ENCODE peak calls at places on chromosomes 5 and 9, in four cellular contexts. O is activated CD8-positive, alpha-beta memory T cell treated with anti-CD3 and anti-CD28 coated beads for 4 hours; V is left colon; K is RCC 7860. E is an unnamed sample.
A peak's percentile ranks its signal among the peaks of the same experiment; 100 is the strongest.

GRCh38 chr9:122991370-122991830 is 42.1 kb upstream of the GPR21 start:
- DNase-seq in O (no peak), K (peak; percentile 85), V (peak; percentile 13), E (peak; percentile 29)

GRCh38 chr9:136902259-136902821 is 16.0 kb downstream of the TRAF2 start:
- DNase-seq in O (peak; percentile 65), V (peak; percentile 88), K (peak; percentile 93), E (peak; percentile 93)

GRCh38 chr5:160167623-160168165 is 48.4 kb upstream of the PWWP2A start:
- DNase-seq in K (no peak), V (no peak), O (no peak), E (no peak)

GRCh38 chr5:175797521-175798038 is 73.8 kb upstream of the CPLX2 start:
- DNase-seq in V (peak; percentile 5), O (no peak), K (no peak), E (no peak)

GRCh38 chr5:172798422-172799215 is 27.6 kb upstream of the DUSP1 start:
- DNase-seq in K (peak; percentile 75), O (no peak), V (no peak), E (peak; percentile 78)

GRCh38 chr5:164073013-164073535 is 567.7 kb downstream of the MAT2B start:
- DNase-seq in O (no peak), V (no peak), K (no peak), E (no peak)

GRCh38 chr9:14214065-14214684 is 99.8 kb downstream of the NFIB start:
- DNase-seq in V (no peak), O (no peak), K (no peak), E (no peak)

GRCh38 chr9:128552744-128553221 is 396 bp downstream of the SPTAN1 start:
- DNase-seq in K (peak; percentile 30), V (peak; percentile 73), O (peak; percentile 22), E (no peak)

GRCh38 chr9:97307091-97307490 is 368 bp upstream of the CCDC180 start:
- DNase-seq in O (no peak), V (peak; percentile 82), K (no peak), E (peak; percentile 85)

GRCh38 chr5:142810081-142810480 is 39.9 kb downstream of the ARHGAP26 start:
- DNase-seq in O (no peak), K (no peak), V (no peak), E (no peak)

GRCh38 chr9:99019523-99020331 is 76.0 kb downstream of the COL15A1 start:
- DNase-seq in V (no peak), O (no peak), K (peak; percentile 98), E (no peak)

GRCh38 chr5:53373420-53374188 is 106.8 kb upstream of the FST start:
- DNase-seq in O (no peak), K (no peak), V (no peak), E (no peak)

GRCh38 chr5:72378636-72379289 is 58.6 kb downstream of the PTCD2 start:
- DNase-seq in O (no peak), K (peak; percentile 43), V (no peak), E (no peak)

GRCh38 chr5:31811210-31811609 is 172.3 kb downstream of the PDZD2 start:
- DNase-seq in V (no peak), K (peak; percentile 83), O (no peak), E (no peak)

GRCh38 chr9:69834591-69835184 is 14.1 kb downstream of the CFAP95 start:
- DNase-seq in O (no peak), V (no peak), K (no peak), E (no peak)

GRCh38 chr9:129737479-129738269 is 15.2 kb downstream of the PTGES start:
- DNase-seq in V (peak; percentile 90), O (peak; percentile 72), K (peak; percentile 42), E (peak; percentile 86)

GRCh38 chr5:127031147-127031862 is 947 bp upstream of the MARCHF3 start:
- DNase-seq in K (no peak), V (peak; percentile 55), O (no peak), E (no peak)

GRCh38 chr5:40027395-40027794 is 602.6 kb upstream of the DAB2 start:
- DNase-seq in V (no peak), O (no peak), K (no peak), E (no peak)

GRCh38 chr5:103624035-103624461 is 61.5 kb upstream of the NUDT12 start:
- DNase-seq in O (no peak), K (no peak), V (no peak), E (no peak)

E was measured in body of pancreas.